ENCODE peak calls at places on chromosome 4, in eight cellular contexts. One of them, this sample, is unnamed.

GRCh38 chr4:74631338-74631737 is 163.0 kb downstream of the BTC start:
- DNase-seq in Peyer's patch: no peak
- DNase-seq in SK-N-SH: no peak
- DNase-seq in coronary artery: no peak
- DNase-seq in psoas muscle: no peak
- DNase-seq in ovary: no peak
- DNase-seq in GM12878: no peak
- DNase-seq in lower leg skin: no peak
- DNase-seq in this sample: no peak

GRCh38 chr4:14529653-14530052 is 472.6 kb upstream of the CPEB2 start:
- DNase-seq in Peyer's patch: no peak
- DNase-seq in SK-N-SH: no peak
- DNase-seq in coronary artery: no peak
- DNase-seq in psoas muscle: no peak
- DNase-seq in ovary: no peak
- DNase-seq in GM12878: no peak
- DNase-seq in lower leg skin: no peak
- DNase-seq in this sample: no peak

GRCh38 chr4:499563-499962 is 553 bp downstream of the PIGG start:
- DNase-seq in Peyer's patch: no peak
- DNase-seq in SK-N-SH: no peak
- DNase-seq in coronary artery: no peak
- DNase-seq in psoas muscle: no peak
- DNase-seq in ovary: no peak
- DNase-seq in GM12878: no peak
- DNase-seq in lower leg skin: no peak
- DNase-seq in this sample: no peak

GRCh38 chr4:181528570-181529184 is 714.5 kb upstream of the TENM3 start:
- DNase-seq in Peyer's patch: peak; percentile 84
- DNase-seq in SK-N-SH: peak; percentile 55
- DNase-seq in coronary artery: no peak
- DNase-seq in psoas muscle: peak; percentile 71
- DNase-seq in ovary: peak; percentile 17
- DNase-seq in GM12878: peak; percentile 8
- DNase-seq in lower leg skin: no peak
- DNase-seq in this sample: peak; percentile 37

GRCh38 chr4:139761461-139761860 is 95.8 kb downstream of the MGST2 start:
- DNase-seq in Peyer's patch: no peak
- DNase-seq in SK-N-SH: peak; percentile 32
- DNase-seq in coronary artery: peak; percentile 33
- DNase-seq in psoas muscle: no peak
- DNase-seq in ovary: no peak
- DNase-seq in GM12878: no peak
- DNase-seq in lower leg skin: no peak
- DNase-seq in this sample: no peak

GRCh38 chr4:2286904-2287593 is 25.1 kb upstream of the MXD4 start:
- DNase-seq in Peyer's patch: peak; percentile 23
- DNase-seq in SK-N-SH: no peak
- DNase-seq in coronary artery: no peak
- DNase-seq in psoas muscle: no peak
- DNase-seq in ovary: no peak
- DNase-seq in GM12878: no peak
- DNase-seq in lower leg skin: no peak
- DNase-seq in this sample: peak; percentile 23

GRCh38 chr4:169136330-169136729 is 126.3 kb upstream of the CBR4 start:
- DNase-seq in Peyer's patch: no peak
- DNase-seq in SK-N-SH: no peak
- DNase-seq in coronary artery: no peak
- DNase-seq in psoas muscle: no peak
- DNase-seq in ovary: no peak
- DNase-seq in GM12878: no peak
- DNase-seq in lower leg skin: no peak
- DNase-seq in this sample: no peak

GRCh38 chr4:31655328-31655727 is 935.2 kb downstream of the PCDH7 start:
- DNase-seq in Peyer's patch: no peak
- DNase-seq in SK-N-SH: no peak
- DNase-seq in coronary artery: no peak
- DNase-seq in psoas muscle: no peak
- DNase-seq in ovary: no peak
- DNase-seq in GM12878: no peak
- DNase-seq in lower leg skin: no peak
- DNase-seq in this sample: no peak

GRCh38 chr4:40553995-40554394 is 75.7 kb downstream of the RBM47 start:
- DNase-seq in Peyer's patch: no peak
- DNase-seq in SK-N-SH: no peak
- DNase-seq in coronary artery: no peak
- DNase-seq in psoas muscle: no peak
- DNase-seq in ovary: no peak
- DNase-seq in GM12878: no peak
- DNase-seq in lower leg skin: peak; percentile 29
- DNase-seq in this sample: no peak

GRCh38 chr4:189202182-189202868 is 738.3 kb upstream of the FRG1 start:
- DNase-seq in Peyer's patch: peak; percentile 52
- DNase-seq in SK-N-SH: peak; percentile 45
- DNase-seq in coronary artery: no peak
- DNase-seq in psoas muscle: peak; percentile 83
- DNase-seq in ovary: peak; percentile 67
- DNase-seq in GM12878: no peak
- DNase-seq in lower leg skin: peak; percentile 38
- DNase-seq in this sample: peak; percentile 66

GRCh38 chr4:31539279-31540074 is 819.3 kb downstream of the PCDH7 start:
- DNase-seq in Peyer's patch: no peak
- DNase-seq in SK-N-SH: no peak
- DNase-seq in coronary artery: no peak
- DNase-seq in psoas muscle: peak; percentile 40
- DNase-seq in ovary: no peak
- DNase-seq in GM12878: no peak
- DNase-seq in lower leg skin: no peak
- DNase-seq in this sample: no peak

GRCh38 chr4:161564230-161564834 is 599.5 kb downstream of the FSTL5 start:
- DNase-seq in Peyer's patch: no peak
- DNase-seq in SK-N-SH: no peak
- DNase-seq in coronary artery: no peak
- DNase-seq in psoas muscle: no peak
- DNase-seq in ovary: no peak
- DNase-seq in GM12878: no peak
- DNase-seq in lower leg skin: no peak
- DNase-seq in this sample: no peak

GRCh38 chr4:87309625-87310024 is 13.1 kb downstream of the HSD17B13 start:
- DNase-seq in Peyer's patch: no peak
- DNase-seq in SK-N-SH: no peak
- DNase-seq in coronary artery: no peak
- DNase-seq in psoas muscle: no peak
- DNase-seq in ovary: no peak
- DNase-seq in GM12878: no peak
- DNase-seq in lower leg skin: no peak
- DNase-seq in this sample: no peak

GRCh38 chr4:177309525-177310371 is at the start of gene NEIL3:
- DNase-seq in Peyer's patch: peak; percentile 97
- DNase-seq in SK-N-SH: peak; percentile 97
- DNase-seq in coronary artery: peak; percentile 88
- DNase-seq in psoas muscle: peak; percentile 93
- DNase-seq in ovary: peak; percentile 84
- DNase-seq in GM12878: peak; percentile 54
- DNase-seq in lower leg skin: peak; percentile 79
- DNase-seq in this sample: peak; percentile 89

GRCh38 chr4:174467107-174467506 is 55.2 kb downstream of the HPGD start:
- DNase-seq in Peyer's patch: no peak
- DNase-seq in SK-N-SH: no peak
- DNase-seq in coronary artery: no peak
- DNase-seq in psoas muscle: no peak
- DNase-seq in ovary: no peak
- DNase-seq in GM12878: no peak
- DNase-seq in lower leg skin: no peak
- DNase-seq in this sample: no peak

GRCh38 chr4:57355066-57355465 is 244.9 kb upstream of the IGFBP7 start:
- DNase-seq in Peyer's patch: no peak
- DNase-seq in SK-N-SH: no peak
- DNase-seq in coronary artery: no peak
- DNase-seq in psoas muscle: no peak
- DNase-seq in ovary: no peak
- DNase-seq in GM12878: no peak
- DNase-seq in lower leg skin: no peak
- DNase-seq in this sample: no peak

DNA sequence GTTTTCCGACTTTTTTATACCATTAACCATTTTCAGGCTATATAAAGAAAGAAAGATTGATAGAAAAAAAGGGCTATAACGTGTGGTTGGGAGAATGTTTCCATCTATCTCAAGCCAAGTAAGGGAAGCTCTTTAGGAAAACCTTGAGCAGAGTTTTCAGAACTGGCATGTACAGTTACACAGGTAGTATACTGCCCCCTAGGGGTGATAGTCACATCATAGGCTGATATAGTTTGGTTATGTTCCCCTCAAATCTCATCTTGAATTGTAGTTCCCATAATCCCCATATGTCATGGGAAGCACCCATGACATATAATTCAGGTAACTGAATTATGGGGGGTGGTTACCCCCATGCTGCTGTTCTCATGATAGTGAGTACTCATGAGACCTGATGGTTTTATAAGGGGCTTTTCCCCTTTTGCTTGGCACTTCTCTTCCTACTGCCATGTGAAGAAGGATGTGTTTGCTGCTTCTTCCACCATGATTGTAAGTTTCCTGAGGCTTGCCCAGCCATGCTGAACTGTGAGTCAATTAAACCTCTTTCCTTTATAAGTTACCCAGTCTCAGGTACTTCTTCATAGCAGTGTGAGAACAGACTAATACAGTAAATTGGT is 186.8 kb downstream of the TMA16 start:
- DNase-seq in Peyer's patch: peak; percentile 44
- DNase-seq in SK-N-SH: peak; percentile 48
- DNase-seq in coronary artery: no peak
- DNase-seq in psoas muscle: no peak
- DNase-seq in ovary: no peak
- DNase-seq in GM12878: no peak
- DNase-seq in lower leg skin: peak; percentile 22
- DNase-seq in this sample: no peak
- TF ChIP-seq CTCF in Peyer's patch: peak; percentile 57
- TF ChIP-seq CTCF in SK-N-SH: peak; percentile 69
- TF ChIP-seq CTCF in coronary artery: no peak
- TF ChIP-seq CTCF in psoas muscle: peak; percentile 24
- TF ChIP-seq CTCF in ovary: no peak
- TF ChIP-seq CTCF in GM12878: peak; percentile 60
- TF ChIP-seq CTCF in lower leg skin: no peak
- TF ChIP-seq CTCF in this sample: peak; percentile 66

GRCh38 chr4:158667651-158668198 is 4.0 kb downstream of the C4orf46 start:
- DNase-seq in Peyer's patch: no peak
- DNase-seq in SK-N-SH: peak; percentile 74
- DNase-seq in coronary artery: no peak
- DNase-seq in psoas muscle: no peak
- DNase-seq in ovary: no peak
- DNase-seq in GM12878: no peak
- DNase-seq in lower leg skin: no peak
- DNase-seq in this sample: no peak
- TF ChIP-seq CTCF in Peyer's patch: peak; percentile 33
- TF ChIP-seq CTCF in SK-N-SH: peak; percentile 71
- TF ChIP-seq CTCF in coronary artery: no peak
- TF ChIP-seq CTCF in psoas muscle: peak; percentile 31
- TF ChIP-seq CTCF in ovary: no peak
- TF ChIP-seq CTCF in GM12878: peak; percentile 58
- TF ChIP-seq CTCF in lower leg skin: no peak
- TF ChIP-seq CTCF in this sample: peak; percentile 64

DNA sequence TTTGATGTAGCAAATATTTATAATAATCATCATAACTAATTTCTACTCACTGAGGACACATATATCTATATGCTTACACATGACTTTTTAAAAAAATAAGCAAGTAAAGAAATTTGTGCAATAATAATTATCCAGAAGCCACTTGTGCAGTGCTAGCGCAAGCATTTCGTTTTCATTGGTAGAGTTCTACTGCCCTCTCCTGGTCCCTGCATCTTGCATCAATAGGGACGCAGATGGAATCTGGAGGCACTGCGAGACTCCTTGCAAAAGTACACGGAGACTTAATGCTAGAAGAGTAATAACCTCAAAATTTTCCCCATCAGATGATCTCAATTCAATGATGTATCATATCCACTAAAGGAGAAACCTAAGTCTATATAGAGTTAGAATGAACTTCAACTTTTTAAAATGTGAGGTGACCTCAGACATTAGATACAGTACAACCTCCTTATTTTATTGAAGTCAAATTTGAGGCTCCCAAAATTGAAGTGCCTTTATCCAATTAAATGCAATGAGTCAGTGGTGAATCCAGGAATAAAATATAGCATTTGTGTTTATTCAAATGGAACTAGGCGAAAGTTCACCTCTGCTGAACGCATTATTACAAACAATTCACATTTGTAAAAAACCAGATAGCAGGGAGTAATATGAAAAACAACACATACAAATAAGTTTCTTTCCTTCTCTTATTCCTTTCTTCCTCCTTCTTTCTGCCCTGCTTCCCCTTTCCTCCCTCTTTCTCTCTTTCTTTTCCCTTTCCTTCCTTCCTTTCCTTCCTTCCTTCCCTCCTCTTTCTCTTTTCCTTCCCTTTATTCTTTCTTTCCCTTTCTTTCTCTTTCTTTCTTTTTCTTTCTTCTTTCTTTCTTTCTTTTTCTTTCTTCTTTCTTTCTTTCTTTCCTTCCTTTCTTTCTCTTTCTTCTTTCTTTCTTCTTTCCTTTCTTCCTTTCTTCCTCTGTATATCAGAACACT is 450.0 kb downstream of the ANKRD50 start:
- DNase-seq in Peyer's patch: peak; percentile 74
- DNase-seq in SK-N-SH: peak; percentile 49
- DNase-seq in coronary artery: no peak
- DNase-seq in psoas muscle: no peak
- DNase-seq in ovary: peak; percentile 47
- DNase-seq in GM12878: peak; percentile 11
- DNase-seq in lower leg skin: peak; percentile 71
- DNase-seq in this sample: peak; percentile 34
- TF ChIP-seq CTCF in Peyer's patch: peak; percentile 74
- TF ChIP-seq CTCF in SK-N-SH: peak; percentile 96
- TF ChIP-seq CTCF in coronary artery: peak; percentile 64
- TF ChIP-seq CTCF in psoas muscle: peak; percentile 87
- TF ChIP-seq CTCF in ovary: peak; percentile 65
- TF ChIP-seq CTCF in GM12878: peak; percentile 74
- TF ChIP-seq CTCF in lower leg skin: no peak
- TF ChIP-seq CTCF in this sample: peak; percentile 55

GRCh38 chr4:150960818-150961217 is 54.3 kb downstream of the LRBA start:
- DNase-seq in Peyer's patch: no peak
- DNase-seq in SK-N-SH: peak; percentile 35
- DNase-seq in coronary artery: no peak
- DNase-seq in psoas muscle: no peak
- DNase-seq in ovary: no peak
- DNase-seq in GM12878: no peak
- DNase-seq in lower leg skin: no peak
- DNase-seq in this sample: no peak
- TF ChIP-seq CTCF in Peyer's patch: peak; percentile 43
- TF ChIP-seq CTCF in SK-N-SH: peak; percentile 41
- TF ChIP-seq CTCF in coronary artery: no peak
- TF ChIP-seq CTCF in psoas muscle: no peak
- TF ChIP-seq CTCF in ovary: no peak
- TF ChIP-seq CTCF in GM12878: peak; percentile 45
- TF ChIP-seq CTCF in lower leg skin: no peak
- TF ChIP-seq CTCF in this sample: no peak

GRCh38 chr4:26636458-26636857 is 52.6 kb downstream of the TBC1D19 start:
- DNase-seq in Peyer's patch: no peak
- DNase-seq in SK-N-SH: no peak
- DNase-seq in coronary artery: no peak
- DNase-seq in psoas muscle: no peak
- DNase-seq in ovary: no peak
- DNase-seq in GM12878: no peak
- DNase-seq in lower leg skin: no peak
- DNase-seq in this sample: no peak
- TF ChIP-seq CTCF in Peyer's patch: no peak
- TF ChIP-seq CTCF in SK-N-SH: no peak
- TF ChIP-seq CTCF in coronary artery: no peak
- TF ChIP-seq CTCF in psoas muscle: no peak
- TF ChIP-seq CTCF in ovary: no peak
- TF ChIP-seq CTCF in GM12878: no peak
- TF ChIP-seq CTCF in lower leg skin: no peak
- TF ChIP-seq CTCF in this sample: no peak